ENCODE peak calls at places on chromosomes 1 and 21, in nine cellular contexts. One of them, this sample, is unnamed.

GRCh38 chr1:24695202-24695974 is 49.9 kb upstream of the CLIC4 start:
- DNase-seq in psoas muscle: no peak
- DNase-seq in upper lobe of right lung: no peak
- DNase-seq in HCT116: no peak
- DNase-seq in cardiac muscle cell: no peak
- DNase-seq in CD4-positive, alpha-beta T cell: no peak
- DNase-seq in hepatocyte: no peak
- DNase-seq in ovary: no peak
- DNase-seq in prostate gland: no peak
- DNase-seq in this sample: peak; percentile 38

GRCh38 chr1:93702102-93702827 is 20.6 kb upstream of the BCAR3 start:
- DNase-seq in psoas muscle: peak; percentile 78
- DNase-seq in upper lobe of right lung: peak; percentile 39
- DNase-seq in HCT116: no peak
- DNase-seq in cardiac muscle cell: peak; percentile 74
- DNase-seq in CD4-positive, alpha-beta T cell: no peak
- DNase-seq in hepatocyte: no peak
- DNase-seq in ovary: no peak
- DNase-seq in prostate gland: no peak
- DNase-seq in this sample: peak; percentile 60

GRCh38 chr1:63704443-63704842 is 69.4 kb upstream of the ROR1 start:
- DNase-seq in psoas muscle: no peak
- DNase-seq in upper lobe of right lung: no peak
- DNase-seq in HCT116: no peak
- DNase-seq in cardiac muscle cell: no peak
- DNase-seq in CD4-positive, alpha-beta T cell: no peak
- DNase-seq in hepatocyte: no peak
- DNase-seq in ovary: no peak
- DNase-seq in prostate gland: no peak
- DNase-seq in this sample: no peak

GRCh38 chr1:66330711-66331110 is 203.2 kb upstream of the SGIP1 start:
- DNase-seq in psoas muscle: no peak
- DNase-seq in upper lobe of right lung: no peak
- DNase-seq in HCT116: no peak
- DNase-seq in cardiac muscle cell: no peak
- DNase-seq in CD4-positive, alpha-beta T cell: no peak
- DNase-seq in hepatocyte: no peak
- DNase-seq in ovary: no peak
- DNase-seq in prostate gland: no peak
- DNase-seq in this sample: no peak

GRCh38 chr1:230165526-230165925 is 98.5 kb downstream of the GALNT2 start:
- DNase-seq in psoas muscle: no peak
- DNase-seq in upper lobe of right lung: no peak
- DNase-seq in HCT116: no peak
- DNase-seq in cardiac muscle cell: no peak
- DNase-seq in CD4-positive, alpha-beta T cell: no peak
- DNase-seq in hepatocyte: no peak
- DNase-seq in ovary: no peak
- DNase-seq in prostate gland: no peak
- DNase-seq in this sample: no peak

GRCh38 chr1:89910780-89911179 is 84.1 kb upstream of the ZNF326 start:
- DNase-seq in psoas muscle: no peak
- DNase-seq in upper lobe of right lung: no peak
- DNase-seq in HCT116: peak; percentile 8
- DNase-seq in cardiac muscle cell: peak; percentile 47
- DNase-seq in CD4-positive, alpha-beta T cell: no peak
- DNase-seq in hepatocyte: no peak
- DNase-seq in ovary: no peak
- DNase-seq in prostate gland: no peak
- DNase-seq in this sample: no peak

GRCh38 chr1:168110896-168111545 is 25.7 kb downstream of the GPR161 start:
- DNase-seq in psoas muscle: no peak
- DNase-seq in upper lobe of right lung: no peak
- DNase-seq in HCT116: peak; percentile 12
- DNase-seq in cardiac muscle cell: no peak
- DNase-seq in CD4-positive, alpha-beta T cell: no peak
- DNase-seq in hepatocyte: no peak
- DNase-seq in ovary: no peak
- DNase-seq in prostate gland: no peak
- DNase-seq in this sample: no peak

GRCh38 chr1:118300808-118301207 is 115.8 kb upstream of the SPAG17 start:
- DNase-seq in psoas muscle: no peak
- DNase-seq in upper lobe of right lung: no peak
- DNase-seq in HCT116: no peak
- DNase-seq in cardiac muscle cell: peak; percentile 39
- DNase-seq in CD4-positive, alpha-beta T cell: no peak
- DNase-seq in hepatocyte: no peak
- DNase-seq in ovary: no peak
- DNase-seq in prostate gland: no peak
- DNase-seq in this sample: no peak

GRCh38 chr1:36924282-36924791 is 110.0 kb downstream of the GRIK3 start:
- DNase-seq in psoas muscle: no peak
- DNase-seq in upper lobe of right lung: no peak
- DNase-seq in HCT116: no peak
- DNase-seq in cardiac muscle cell: peak; percentile 92
- DNase-seq in CD4-positive, alpha-beta T cell: no peak
- DNase-seq in hepatocyte: peak; percentile 79
- DNase-seq in ovary: no peak
- DNase-seq in prostate gland: peak; percentile 8
- DNase-seq in this sample: peak; percentile 42

GRCh38 chr1:31753623-31754349 is 10.4 kb downstream of the ADGRB2 start:
- DNase-seq in psoas muscle: peak; percentile 80
- DNase-seq in upper lobe of right lung: no peak
- DNase-seq in HCT116: no peak
- DNase-seq in cardiac muscle cell: no peak
- DNase-seq in CD4-positive, alpha-beta T cell: no peak
- DNase-seq in hepatocyte: peak; percentile 49
- DNase-seq in ovary: peak; percentile 50
- DNase-seq in prostate gland: no peak
- DNase-seq in this sample: peak; percentile 61

GRCh38 chr1:11761988-11762406 is at the start of gene C1orf167:
- DNase-seq in psoas muscle: no peak
- DNase-seq in upper lobe of right lung: no peak
- DNase-seq in HCT116: no peak
- DNase-seq in cardiac muscle cell: peak; percentile 48
- DNase-seq in CD4-positive, alpha-beta T cell: no peak
- DNase-seq in hepatocyte: peak; percentile 54
- DNase-seq in ovary: no peak
- DNase-seq in prostate gland: no peak
- DNase-seq in this sample: no peak

GRCh38 chr1:153490272-153491051 is 30.0 kb upstream of the S100A7 start:
- DNase-seq in psoas muscle: peak; percentile 89
- DNase-seq in upper lobe of right lung: no peak
- DNase-seq in HCT116: peak; percentile 93
- DNase-seq in cardiac muscle cell: peak; percentile 17
- DNase-seq in CD4-positive, alpha-beta T cell: no peak
- DNase-seq in hepatocyte: peak; percentile 55
- DNase-seq in ovary: peak; percentile 66
- DNase-seq in prostate gland: peak; percentile 90
- DNase-seq in this sample: peak; percentile 67

GRCh38 chr1:1599030-1599916 is 662 bp downstream of the FNDC10 start:
- DNase-seq in psoas muscle: peak; percentile 55
- DNase-seq in upper lobe of right lung: no peak
- DNase-seq in HCT116: no peak
- DNase-seq in cardiac muscle cell: peak; percentile 66
- DNase-seq in CD4-positive, alpha-beta T cell: no peak
- DNase-seq in hepatocyte: peak; percentile 56
- DNase-seq in ovary: no peak
- DNase-seq in prostate gland: no peak
- DNase-seq in this sample: no peak

GRCh38 chr1:40313329-40313957 is 3.6 kb downstream of the COL9A2 start:
- DNase-seq in psoas muscle: no peak
- DNase-seq in upper lobe of right lung: no peak
- DNase-seq in HCT116: no peak
- DNase-seq in cardiac muscle cell: no peak
- DNase-seq in CD4-positive, alpha-beta T cell: no peak
- DNase-seq in hepatocyte: no peak
- DNase-seq in ovary: no peak
- DNase-seq in prostate gland: no peak
- DNase-seq in this sample: no peak

DNA sequence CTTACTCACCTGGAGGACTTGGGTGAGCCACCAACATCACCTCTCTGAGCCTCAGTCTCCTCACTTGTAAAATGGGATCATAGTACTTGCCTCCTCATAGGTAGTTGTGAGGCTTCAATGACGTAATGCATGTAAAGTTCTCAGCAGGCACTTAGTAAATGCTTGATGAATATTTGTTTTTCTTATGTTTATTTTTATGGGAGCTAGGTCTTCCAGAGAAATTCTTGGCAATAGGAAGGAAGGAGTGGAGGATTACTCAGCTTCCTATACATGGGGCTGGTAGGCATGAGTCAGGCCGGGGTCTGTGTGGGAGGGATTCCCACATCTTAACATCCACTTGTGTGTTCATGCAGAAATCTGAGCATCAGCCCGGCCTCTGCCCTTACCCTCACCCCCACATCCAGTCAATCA is 95.4 kb upstream of the USP24 start:
- DNase-seq in psoas muscle: no peak
- DNase-seq in upper lobe of right lung: no peak
- DNase-seq in HCT116: no peak
- DNase-seq in cardiac muscle cell: no peak
- DNase-seq in CD4-positive, alpha-beta T cell: no peak
- DNase-seq in hepatocyte: peak; percentile 51
- DNase-seq in ovary: no peak
- DNase-seq in prostate gland: no peak
- DNase-seq in this sample: no peak
- TF ChIP-seq CTCF in psoas muscle: no peak
- TF ChIP-seq CTCF in upper lobe of right lung: no peak
- TF ChIP-seq CTCF in HCT116: no peak
- TF ChIP-seq CTCF in cardiac muscle cell: no peak
- TF ChIP-seq CTCF in CD4-positive, alpha-beta T cell: no peak
- TF ChIP-seq CTCF in hepatocyte: no peak
- TF ChIP-seq CTCF in ovary: no peak
- TF ChIP-seq CTCF in prostate gland: no peak
- TF ChIP-seq CTCF in this sample: no peak

GRCh38 chr21:19993186-19993711 is 1005.0 kb upstream of the NCAM2 start:
- DNase-seq in psoas muscle: no peak
- DNase-seq in upper lobe of right lung: no peak
- DNase-seq in HCT116: no peak
- DNase-seq in cardiac muscle cell: no peak
- DNase-seq in CD4-positive, alpha-beta T cell: no peak
- DNase-seq in hepatocyte: no peak
- DNase-seq in ovary: no peak
- DNase-seq in prostate gland: no peak
- DNase-seq in this sample: no peak

GRCh38 chr21:19998450-19998849 is 999.8 kb upstream of the NCAM2 start:
- DNase-seq in psoas muscle: no peak
- DNase-seq in upper lobe of right lung: no peak
- DNase-seq in HCT116: no peak
- DNase-seq in cardiac muscle cell: no peak
- DNase-seq in CD4-positive, alpha-beta T cell: no peak
- DNase-seq in hepatocyte: no peak
- DNase-seq in ovary: no peak
- DNase-seq in prostate gland: no peak
- DNase-seq in this sample: no peak

GRCh38 chr21:19987671-19988070 is 1010.5 kb upstream of the NCAM2 start:
- DNase-seq in psoas muscle: no peak
- DNase-seq in upper lobe of right lung: no peak
- DNase-seq in HCT116: no peak
- DNase-seq in cardiac muscle cell: no peak
- DNase-seq in CD4-positive, alpha-beta T cell: no peak
- DNase-seq in hepatocyte: no peak
- DNase-seq in ovary: no peak
- DNase-seq in prostate gland: no peak
- DNase-seq in this sample: no peak

GRCh38 chr21:19995253-19995652 is 1003.0 kb upstream of the NCAM2 start:
- DNase-seq in psoas muscle: no peak
- DNase-seq in upper lobe of right lung: no peak
- DNase-seq in HCT116: no peak
- DNase-seq in cardiac muscle cell: no peak
- DNase-seq in CD4-positive, alpha-beta T cell: no peak
- DNase-seq in hepatocyte: no peak
- DNase-seq in ovary: no peak
- DNase-seq in prostate gland: no peak
- DNase-seq in this sample: no peak

GRCh38 chr21:19992540-19992939 is 1005.7 kb upstream of the NCAM2 start:
- DNase-seq in psoas muscle: no peak
- DNase-seq in upper lobe of right lung: no peak
- DNase-seq in HCT116: no peak
- DNase-seq in cardiac muscle cell: no peak
- DNase-seq in CD4-positive, alpha-beta T cell: no peak
- DNase-seq in hepatocyte: no peak
- DNase-seq in ovary: no peak
- DNase-seq in prostate gland: no peak
- DNase-seq in this sample: no peak
- H3K9me3 ChIP-seq in psoas muscle: no peaks in the 10 kb centered on the region
- H3K9me3 ChIP-seq in upper lobe of right lung: no peaks in the 10 kb centered on the region
- H3K9me3 ChIP-seq in HCT116: peaks cover 18% of the 10 kb centered on the region
- H3K9me3 ChIP-seq in cardiac muscle cell: no peaks in the 10 kb centered on the region
- H3K9me3 ChIP-seq in CD4-positive, alpha-beta T cell: peaks cover 6% of the 10 kb centered on the region
- H3K9me3 ChIP-seq in hepatocyte: no peaks in the 10 kb centered on the region
- H3K9me3 ChIP-seq in ovary: no peaks in the 10 kb centered on the region
- H3K9me3 ChIP-seq in prostate gland: no peaks in the 10 kb centered on the region
- H3K9me3 ChIP-seq in this sample: peaks cover 19% of the 10 kb centered on the region

DNA sequence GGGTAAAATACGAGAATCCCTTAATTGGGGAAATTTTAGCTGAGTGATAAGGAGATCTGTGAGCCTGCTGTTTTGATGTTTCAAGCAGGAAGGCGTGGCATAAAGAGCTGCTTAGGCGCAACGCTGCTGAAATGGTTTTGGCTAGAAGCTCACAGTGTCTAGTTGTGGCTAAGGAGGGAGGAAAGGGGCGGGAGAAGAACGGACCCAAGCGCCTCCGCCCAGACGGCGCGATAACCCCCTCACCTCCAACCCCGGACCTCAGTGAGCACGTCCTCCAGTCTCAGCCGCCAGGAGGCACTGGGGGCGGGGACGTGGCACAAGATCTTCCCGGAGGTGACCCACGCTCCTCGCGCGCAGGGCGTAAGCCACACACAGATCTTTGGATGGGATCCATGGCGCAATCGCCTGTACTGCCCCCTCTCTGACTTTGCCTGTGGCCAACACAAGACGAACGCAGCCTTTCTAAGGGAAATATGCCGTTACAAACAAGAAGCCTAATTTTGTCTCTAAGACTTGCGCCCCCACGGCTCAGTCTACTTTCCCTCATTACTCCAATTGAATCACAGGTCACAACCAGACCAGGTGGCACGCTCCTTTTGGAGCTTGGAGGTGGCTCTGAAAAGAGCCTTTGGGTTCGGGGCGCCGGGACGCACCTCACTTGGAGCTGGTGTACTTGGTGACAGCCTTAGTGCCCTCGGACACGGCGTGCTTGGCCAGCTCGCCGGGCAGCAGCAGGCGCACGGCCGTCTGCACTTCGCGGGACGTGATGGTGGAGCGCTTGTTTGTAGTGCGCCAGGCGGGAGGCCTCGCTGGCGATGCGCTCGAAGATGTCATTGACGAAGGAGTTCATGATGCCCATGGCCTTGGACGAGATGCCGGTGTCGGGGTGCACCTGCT is 23.4 kb upstream of the RNF187 start:
- DNase-seq in psoas muscle: peak; percentile 66
- DNase-seq in upper lobe of right lung: no peak
- DNase-seq in HCT116: peak; percentile 18
- DNase-seq in cardiac muscle cell: no peak
- DNase-seq in CD4-positive, alpha-beta T cell: no peak
- DNase-seq in hepatocyte: peak; percentile 34
- DNase-seq in ovary: no peak
- DNase-seq in prostate gland: no peak
- DNase-seq in this sample: no peak
- TF ChIP-seq CTCF in psoas muscle: no peak
- TF ChIP-seq CTCF in upper lobe of right lung: no peak
- TF ChIP-seq CTCF in HCT116: peak; percentile 21
- TF ChIP-seq CTCF in cardiac muscle cell: peak; percentile 15
- TF ChIP-seq CTCF in CD4-positive, alpha-beta T cell: no peak
- TF ChIP-seq CTCF in hepatocyte: no peak
- TF ChIP-seq CTCF in ovary: no peak
- TF ChIP-seq CTCF in prostate gland: no peak
- TF ChIP-seq CTCF in this sample: no peak

GRCh38 chr1:247713753-247714152 is 2.7 kb downstream of the OR6F1 start:
- DNase-seq in psoas muscle: no peak
- DNase-seq in upper lobe of right lung: no peak
- DNase-seq in HCT116: no peak
- DNase-seq in cardiac muscle cell: no peak
- DNase-seq in CD4-positive, alpha-beta T cell: no peak
- DNase-seq in hepatocyte: no peak
- DNase-seq in ovary: no peak
- DNase-seq in prostate gland: no peak
- DNase-seq in this sample: no peak
- H3K9me3 ChIP-seq in psoas muscle: no peaks in the 10 kb centered on the region
- H3K9me3 ChIP-seq in upper lobe of right lung: no peaks in the 10 kb centered on the region
- H3K9me3 ChIP-seq in HCT116: peaks cover 9% of the 10 kb centered on the region
- H3K9me3 ChIP-seq in cardiac muscle cell: no peaks in the 10 kb centered on the region
- H3K9me3 ChIP-seq in CD4-positive, alpha-beta T cell: no peaks in the 10 kb centered on the region
- H3K9me3 ChIP-seq in hepatocyte: no peaks in the 10 kb centered on the region
- H3K9me3 ChIP-seq in ovary: no peaks in the 10 kb centered on the region
- H3K9me3 ChIP-seq in prostate gland: no peaks in the 10 kb centered on the region
- H3K9me3 ChIP-seq in this sample: peaks cover 2% of the 10 kb centered on the region

This sample was measured in left ventricle myocardium inferior.